ENCODE peak calls at places on chromosome 7, in four cellular contexts. X is K562, Z is SK-N-SH, N is HepG2. Y is an unnamed sample.

GRCh38 chr7:94578615-94579014 is 69.0 kb downstream of the CASD1 start:
- DNase-seq in X (no peak), Z (no peak), N (no peak), Y (no peak)

GRCh38 chr7:38893061-38893460 is 15.9 kb downstream of the VPS41 start:
- DNase-seq in X (no peak), Z (no peak), N (no peak), Y (no peak)

GRCh38 chr7:52088008-52088787 is 771.6 kb upstream of the COBL start:
- DNase-seq in X (no peak), Z (peak), N (no peak), Y (no peak)

GRCh38 chr7:148735141-148735540 is 36.4 kb downstream of the CUL1 start:
- DNase-seq in X (no peak), Z (no peak), N (no peak), Y (no peak)

GRCh38 chr7:103141753-103142404 is 7.0 kb downstream of the NAPEPLD start:
- DNase-seq in X (no peak), Z (no peak), N (no peak), Y (peak)

GRCh38 chr7:51078653-51079052 is 238.0 kb downstream of the COBL start:
- DNase-seq in X (no peak), Z (no peak), N (no peak), Y (no peak)

GRCh38 chr7:111499027-111499426 is 63.3 kb downstream of the IMMP2L start:
- DNase-seq in X (peak), Z (no peak), N (peak), Y (no peak)

GRCh38 chr7:7151285-7151684 is 31.1 kb upstream of the C1GALT1 start:
- DNase-seq in X (no peak), Z (peak), N (no peak), Y (no peak)

GRCh38 chr7:1053002-1053411 is 8.7 kb downstream of the GPR146 start:
- DNase-seq in X (no peak), Z (no peak), N (no peak), Y (no peak)

GRCh38 chr7:149620961-149621360 is 123.4 kb upstream of the ZNF746 start:
- DNase-seq in X (no peak), Z (no peak), N (no peak), Y (no peak)

GRCh38 chr7:132804849-132805485 is 228.7 kb upstream of the PLXNA4 start:
- DNase-seq in X (no peak), Z (no peak), N (no peak), Y (no peak)
- TF ChIP-seq NFIC in X (no peak), Z (no peak), N (no peak), Y (no peak)

DNA sequence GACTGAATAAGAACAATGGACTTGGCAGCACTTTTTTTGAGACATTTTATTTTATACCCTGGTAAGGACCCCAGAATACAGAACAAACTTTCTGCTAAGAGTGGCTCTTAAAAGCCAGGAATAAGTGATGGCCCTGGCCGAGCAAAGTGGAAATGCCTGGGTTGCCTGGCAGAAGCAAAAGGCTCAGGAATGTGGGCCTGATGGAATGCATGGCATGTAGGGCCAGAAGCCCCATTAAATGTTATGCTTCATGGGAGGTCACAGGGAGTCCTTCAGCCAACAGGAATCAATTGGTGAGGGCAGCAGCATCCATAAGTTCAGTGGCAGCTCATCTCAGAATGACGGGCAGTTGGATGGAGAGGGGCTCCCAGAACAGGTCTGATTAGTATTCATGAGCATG is 301.5 kb upstream of the CACNA2D1 start:
- DNase-seq in X (no peak), Z (no peak), N (no peak), Y (no peak)
- TF ChIP-seq GABPA in X (no peak), Z (no peak), N (no peak), Y (no peak)

DNA sequence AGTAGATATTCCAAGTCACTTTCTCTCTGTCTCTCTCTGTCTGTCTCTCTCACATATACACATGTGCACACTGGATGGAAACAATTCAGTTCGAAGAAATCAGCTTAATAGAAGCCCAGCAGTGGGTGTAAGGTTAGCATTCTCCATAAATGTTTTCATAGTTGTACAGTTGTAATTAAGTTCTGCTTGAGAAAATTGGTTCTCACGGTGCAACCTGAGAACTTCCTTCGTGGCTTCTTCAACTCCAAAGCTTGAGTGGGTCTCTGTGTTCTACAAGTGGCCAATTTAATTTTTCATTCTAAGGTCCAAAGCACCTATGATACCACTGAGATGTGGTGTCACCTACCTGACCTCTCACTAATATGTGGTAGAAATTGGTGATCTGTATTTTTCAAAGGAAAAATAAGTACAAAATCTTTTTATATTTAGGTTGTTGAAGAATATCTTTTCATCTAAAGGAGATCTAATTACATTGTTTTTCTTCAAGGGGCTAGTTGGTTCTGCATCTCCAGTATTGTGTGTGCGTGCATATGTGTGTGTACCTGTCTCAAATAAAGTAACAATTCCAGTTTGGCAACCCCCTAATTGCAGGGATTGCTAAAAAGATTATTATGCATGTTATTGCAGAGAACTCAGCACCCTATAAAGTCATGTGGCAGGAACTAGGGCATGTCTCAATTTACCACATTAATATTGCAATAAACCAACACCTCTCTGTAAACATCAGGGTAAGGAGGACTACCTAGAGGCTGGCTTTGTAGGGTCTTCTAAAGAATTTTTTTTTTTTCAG is 37.2 kb downstream of the MRPS33 start:
- DNase-seq in X (no peak), Z (no peak), N (no peak), Y (no peak)
- TF ChIP-seq NFIC in X (no peak), Z (no peak), N (no peak), Y (no peak)

DNA sequence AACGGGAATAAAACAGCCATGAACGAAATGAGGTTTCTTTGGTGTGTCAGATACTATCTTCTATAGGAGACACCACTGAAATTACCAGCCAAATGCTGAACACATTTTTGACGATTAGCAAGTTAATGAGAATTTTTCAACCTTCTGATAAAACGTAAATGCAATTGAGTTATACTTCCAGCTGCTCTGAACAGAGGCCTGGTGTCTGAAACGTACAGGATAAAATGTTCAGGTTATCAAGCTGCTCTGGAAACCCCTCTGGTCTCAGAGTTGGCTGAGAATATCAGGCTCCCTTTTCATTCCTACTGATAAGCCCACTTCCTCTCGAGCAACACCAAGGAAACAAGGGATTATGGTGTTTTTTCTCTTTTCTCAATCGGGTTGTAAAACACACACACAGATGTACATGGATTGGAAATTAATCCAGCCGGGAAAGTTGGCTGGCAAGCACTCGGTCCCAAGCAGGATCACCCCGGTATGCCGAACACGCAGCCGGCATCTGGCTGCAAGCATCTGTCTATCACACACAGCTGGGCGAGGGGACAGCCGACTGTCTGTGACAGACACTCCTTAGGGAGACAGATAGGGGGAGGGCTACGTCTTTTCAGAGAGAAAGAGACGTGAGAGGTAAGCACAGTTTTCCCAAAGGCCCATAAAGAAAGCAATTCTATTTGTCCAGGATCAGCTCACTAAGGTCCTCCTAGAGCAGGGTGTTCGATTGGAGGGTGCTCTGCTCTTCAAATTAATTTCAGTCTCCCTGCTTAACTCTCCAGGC is 171.8 kb downstream of the PRKAG2 start:
- DNase-seq in X (peak), Z (peak), N (no peak), Y (no peak)
- TF ChIP-seq GABPA in X (no peak), Z (no peak), N (no peak), Y (no peak)

GRCh38 chr7:22801907-22802306 is 20.7 kb downstream of the TOMM7 start:
- DNase-seq in X (no peak), Z (no peak), N (peak), Y (no peak)

GRCh38 chr7:22793593-22794462 is 28.8 kb downstream of the TOMM7 start:
- DNase-seq in X (no peak), Z (no peak), N (no peak), Y (no peak)

GRCh38 chr7:22802426-22802825 is 20.2 kb downstream of the TOMM7 start:
- DNase-seq in X (no peak), Z (no peak), N (no peak), Y (no peak)

GRCh38 chr7:22805227-22805626 is 17.4 kb downstream of the TOMM7 start:
- DNase-seq in X (no peak), Z (no peak), N (no peak), Y (no peak)

GRCh38 chr7:22799633-22800032 is 23.0 kb downstream of the TOMM7 start:
- DNase-seq in X (no peak), Z (no peak), N (no peak), Y (no peak)
- TF ChIP-seq NFIC in X (no peak), Z (no peak), N (no peak), Y (no peak)

GRCh38 chr7:157538321-157538720 is 201.5 kb downstream of the DNAJB6 start:
- DNase-seq in X (no peak), Z (no peak), N (no peak), Y (no peak)
- TF ChIP-seq GABPA in X (no peak), Z (no peak), N (no peak), Y (no peak)

GRCh38 chr7:75647709-75648438 is 90.9 kb downstream of the HIP1 start:
- DNase-seq in X (no peak), Z (no peak), N (no peak), Y (no peak)

GRCh38 chr7:75644599-75644998 is 94.1 kb downstream of the HIP1 start:
- DNase-seq in X (no peak), Z (no peak), N (no peak), Y (no peak)

GRCh38 chr7:75645570-75645969 is 93.2 kb downstream of the HIP1 start:
- DNase-seq in X (no peak), Z (no peak), N (no peak), Y (no peak)

GRCh38 chr7:75649462-75649861 is 89.3 kb downstream of the HIP1 start:
- DNase-seq in X (no peak), Z (no peak), N (no peak), Y (no peak)

GRCh38 chr7:75646551-75647102 is 92.1 kb downstream of the HIP1 start:
- DNase-seq in X (no peak), Z (no peak), N (no peak), Y (no peak)
- TF ChIP-seq NFIC in X (no peak), Z (no peak), N (no peak), Y (no peak)